ENCODE peak calls at places on chromosomes 7 and 10, in seven cellular contexts. U is Karpas-422, M is HCT116, D is mammary epithelial cell, A is A549, P is H9, O is PC-3. F is an unnamed sample. For H3K4me1, the result is how much of the 10 kb centered on the place peaks cover.

GRCh38 chr7:45171946-45172345 is 14.4 kb downstream of the RAMP3 start:
- DNase-seq in U (no peak), P (no peak), A (no peak), O (no peak), M (no peak), D (no peak), F (no peak)

GRCh38 chr7:101581891-101582290 is 47.2 kb downstream of the MYL10 start:
- DNase-seq in P (peak), D (no peak), A (no peak), O (no peak), M (no peak), U (no peak), F (no peak)

GRCh38 chr7:121328508-121329459 is at the start of gene WNT16:
- DNase-seq in M (peak), D (no peak), O (no peak), P (peak), A (no peak), U (no peak), F (no peak)

GRCh38 chr7:43639858-43640491 is 57.1 kb downstream of the STK17A start:
- DNase-seq in U (no peak), P (no peak), O (peak), D (peak), A (no peak), M (no peak), F (peak)

GRCh38 chr7:121085922-121086321 is 97.4 kb downstream of the CPED1 start:
- DNase-seq in U (no peak), O (no peak), P (no peak), A (no peak), M (no peak), D (no peak), F (peak)

GRCh38 chr7:13920053-13920697 is 69.3 kb downstream of the ETV1 start:
- DNase-seq in U (no peak), A (peak), O (peak), P (no peak), M (peak), D (peak), F (peak)

GRCh38 chr7:76515999-76516443 is 5.7 kb downstream of the UPK3B start:
- DNase-seq in D (no peak), M (no peak), P (no peak), O (peak), U (peak), A (no peak), F (peak)

GRCh38 chr10:14399641-14400040 is 68.9 kb upstream of the FRMD4A start:
- DNase-seq in U (no peak), M (no peak), A (no peak), P (no peak), D (peak), O (no peak), F (no peak)

GRCh38 chr7:133190172-133190528 is 62.7 kb upstream of the EXOC4 start:
- DNase-seq in O (no peak), U (no peak), P (no peak), M (no peak), D (no peak), A (no peak), F (no peak)

GRCh38 chr7:96832107-96832506 is 122.5 kb upstream of the SEM1 start:
- DNase-seq in P (no peak), U (no peak), D (no peak), A (no peak), O (no peak), M (no peak), F (no peak)

GRCh38 chr7:108235451-108236061 is 105.4 kb upstream of the LAMB4 start:
- DNase-seq in U (no peak), A (no peak), P (no peak), O (no peak), D (no peak), M (no peak), F (no peak)

DNA sequence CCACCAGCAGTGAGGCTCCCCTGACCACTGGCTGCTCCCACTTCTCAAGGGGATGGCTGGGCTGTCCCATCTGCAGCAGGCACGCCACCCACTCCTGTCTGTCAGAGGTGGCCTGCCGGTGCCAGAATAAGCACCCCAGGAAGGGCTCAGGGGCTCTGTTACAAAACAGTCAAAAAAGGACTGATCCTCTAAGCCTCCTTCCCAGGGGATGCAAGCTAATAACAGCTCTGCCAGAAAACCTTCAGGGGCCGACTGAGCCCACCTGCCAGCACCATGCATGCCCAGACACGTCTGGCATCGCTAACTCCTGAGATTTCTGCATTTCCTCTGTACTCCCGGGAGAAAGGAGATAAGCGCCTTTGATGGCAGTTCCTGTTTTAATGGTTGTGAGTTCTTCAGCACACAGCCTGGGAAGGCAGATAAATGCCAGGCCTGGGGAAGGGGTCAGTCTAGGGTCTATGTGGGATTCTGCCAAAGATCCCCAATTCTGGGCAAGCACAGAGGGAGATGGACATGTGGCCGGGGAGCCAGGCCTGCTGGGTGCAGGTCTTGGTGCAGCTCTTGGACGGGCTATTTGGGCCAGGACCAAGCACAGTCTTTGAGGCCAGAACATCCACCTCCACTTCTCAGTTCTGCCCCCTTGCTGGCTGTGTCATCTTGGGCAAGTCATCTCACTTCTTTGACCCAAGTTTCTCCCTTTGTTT is 128.4 kb downstream of the ARHGAP22 start:
- DNase-seq in D (no peak), M (no peak), A (no peak), P (peak), O (no peak), U (no peak), F (no peak)
- H3K27ac ChIP-seq in D (no peak), M (no peak), A (no peak), P (no peak), O (no peak), U (no peak), F (no peak)

GRCh38 chr10:132277311-132277741 is 30.4 kb downstream of the STK32C start:
- DNase-seq in O (no peak), P (no peak), M (no peak), U (no peak), D (no peak), A (no peak), F (no peak)
- H3K4me2 ChIP-seq in O (no peak), P (no peak), M (no peak), U (no peak), D (no peak), A (no peak), F (no peak)

GRCh38 chr10:102776779-102777417 is 33.1 kb downstream of the WBP1L start:
- DNase-seq in D (peak), O (no peak), P (peak), A (no peak), M (no peak), U (no peak), F (peak)

GRCh38 chr10:102773320-102773719 is 29.6 kb downstream of the WBP1L start:
- DNase-seq in P (no peak), A (no peak), O (no peak), D (no peak), U (no peak), M (no peak), F (no peak)

GRCh38 chr10:102773986-102774385 is 30.2 kb downstream of the WBP1L start:
- DNase-seq in O (no peak), D (no peak), P (no peak), U (peak), M (no peak), A (no peak), F (no peak)

GRCh38 chr10:102775973-102776669 is 32.4 kb downstream of the WBP1L start:
- DNase-seq in M (no peak), A (no peak), D (no peak), O (no peak), P (peak), U (no peak), F (peak)

DNA sequence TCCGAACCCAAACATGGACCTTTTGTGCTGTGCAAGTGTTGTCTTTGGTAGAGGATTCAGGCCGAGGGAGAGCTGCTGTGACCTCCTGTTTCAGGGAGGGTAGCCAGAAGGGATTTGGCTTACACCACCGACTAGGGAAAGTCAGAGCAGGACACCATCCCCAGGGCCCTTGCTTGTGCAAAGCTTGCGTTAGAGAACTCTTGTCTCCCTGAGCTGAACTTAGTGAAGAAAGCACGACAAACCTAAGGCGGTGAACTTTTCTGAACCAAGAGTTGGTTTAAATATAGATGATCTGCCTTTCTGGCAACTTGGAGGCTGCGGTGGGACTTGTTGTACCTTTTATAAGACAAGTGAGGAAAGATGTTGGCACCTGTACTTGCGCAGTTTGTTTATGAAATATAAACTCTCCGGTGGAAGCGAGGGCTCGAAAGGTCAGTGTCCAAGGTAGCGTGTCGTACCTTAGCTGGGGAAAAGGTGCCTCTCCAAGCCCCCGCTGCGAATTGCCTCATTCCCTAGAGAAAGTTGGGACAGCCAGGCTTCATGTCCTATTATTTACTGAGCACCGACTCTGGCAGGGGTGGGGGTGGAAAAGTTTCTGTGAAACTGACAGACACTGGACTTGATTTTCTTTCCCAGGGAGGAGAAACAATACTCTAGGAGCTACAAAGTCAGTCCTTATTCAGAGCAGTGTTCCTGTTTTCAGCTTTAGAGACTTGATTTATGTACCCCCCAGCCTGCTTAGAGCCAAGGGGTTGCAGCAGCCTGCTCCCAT is 31.6 kb downstream of the WBP1L start:
- DNase-seq in U (no peak), D (no peak), M (no peak), A (no peak), O (no peak), P (no peak), F (no peak)
- H3K4me1 ChIP-seq in U (under half), D (under half), M (under half), A (under half), O (under half), P (under half), F (half or more)

DNA sequence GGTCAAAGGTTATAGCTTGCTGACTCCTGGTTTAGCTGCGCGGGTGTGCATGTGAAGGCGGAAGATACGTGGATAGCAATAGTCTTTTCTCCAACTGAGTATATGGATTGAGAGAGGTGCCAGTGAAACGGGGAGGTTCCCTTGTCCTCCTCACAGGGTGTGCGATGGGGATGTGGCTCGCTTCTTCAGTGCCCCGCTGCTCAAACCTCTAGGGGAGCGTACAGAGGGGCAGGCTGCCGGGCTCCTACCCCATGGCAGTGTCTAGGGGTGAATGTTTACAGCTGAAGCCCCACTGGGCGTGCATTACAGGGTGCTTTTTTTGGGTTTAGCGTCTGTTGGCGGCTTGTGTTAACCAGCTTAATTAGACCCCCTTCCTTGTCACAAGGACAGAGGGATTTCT is 438.5 kb downstream of the CCSER2 start:
- DNase-seq in M (no peak), A (no peak), O (no peak), U (no peak), D (no peak), P (no peak), F (no peak)
- H3K27ac ChIP-seq in M (no peak), A (no peak), O (no peak), U (no peak), D (no peak), P (no peak), F (no peak)

GRCh38 chr7:69903410-69903809 is 305.1 kb downstream of the AUTS2 start:
- DNase-seq in M (no peak), D (no peak), U (no peak), P (no peak), A (no peak), O (no peak), F (peak)
- H3K4me2 ChIP-seq in M (no peak), D (no peak), U (no peak), P (no peak), A (no peak), O (no peak), F (no peak)

DNA sequence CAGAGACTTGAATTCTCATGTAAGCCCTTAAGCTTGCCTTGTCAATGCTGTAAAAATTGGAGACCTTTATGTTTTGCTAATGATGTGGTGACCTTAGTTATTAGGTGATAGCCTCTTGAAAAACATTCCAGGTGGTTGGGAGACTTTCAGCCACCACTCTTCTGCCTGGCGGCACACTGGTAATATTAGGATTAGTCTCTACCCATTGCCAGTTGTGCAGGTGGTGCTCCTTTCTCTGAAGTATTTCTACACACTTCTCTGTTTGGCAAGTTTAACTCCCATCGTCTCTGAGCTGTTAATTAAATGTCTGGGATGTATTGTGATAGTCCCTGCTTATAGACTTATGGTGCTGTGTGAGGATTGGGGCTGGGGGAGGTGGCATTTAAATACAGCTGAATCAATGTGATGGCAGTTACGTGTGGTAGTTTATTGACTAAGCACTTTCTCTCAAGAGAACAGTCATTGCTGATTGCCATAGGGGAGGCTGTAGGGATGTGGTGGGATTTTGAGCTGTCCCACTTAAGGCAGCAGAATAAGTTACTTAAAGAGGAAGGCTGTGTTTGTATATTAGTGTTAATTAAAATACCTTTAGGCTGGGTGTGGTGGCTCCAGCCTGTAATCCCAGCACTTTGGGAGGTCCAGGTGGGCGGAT is 61.7 kb downstream of the DAGLB start:
- DNase-seq in U (no peak), O (no peak), M (no peak), P (no peak), A (no peak), D (no peak), F (no peak)
- H3K4me1 ChIP-seq in U (under half), O (under half), M (under half), P (under half), A (half or more), D (under half), F (under half)

GRCh38 chr10:30503700-30504462 is 69.9 kb downstream of the MAP3K8 start:
- DNase-seq in A (no peak), P (no peak), D (no peak), M (no peak), O (no peak), U (no peak), F (no peak)

GRCh38 chr10:30500534-30500933 is 66.5 kb downstream of the MAP3K8 start:
- DNase-seq in U (peak), P (no peak), D (no peak), O (no peak), M (no peak), A (no peak), F (no peak)

GRCh38 chr10:30499816-30500215 is 65.8 kb downstream of the MAP3K8 start:
- DNase-seq in A (no peak), O (no peak), P (no peak), U (no peak), D (no peak), M (no peak), F (no peak)

GRCh38 chr10:30500963-30501504 is 67.0 kb downstream of the MAP3K8 start:
- DNase-seq in D (no peak), P (no peak), U (no peak), O (peak), M (no peak), A (no peak), F (no peak)

GRCh38 chr10:30502266-30503058 is 68.5 kb downstream of the MAP3K8 start:
- DNase-seq in M (no peak), P (no peak), A (no peak), D (no peak), U (peak), O (peak), F (peak)
- H3K27ac ChIP-seq in M (no peak), P (no peak), A (peak), D (no peak), U (peak), O (no peak), F (no peak)

DNA sequence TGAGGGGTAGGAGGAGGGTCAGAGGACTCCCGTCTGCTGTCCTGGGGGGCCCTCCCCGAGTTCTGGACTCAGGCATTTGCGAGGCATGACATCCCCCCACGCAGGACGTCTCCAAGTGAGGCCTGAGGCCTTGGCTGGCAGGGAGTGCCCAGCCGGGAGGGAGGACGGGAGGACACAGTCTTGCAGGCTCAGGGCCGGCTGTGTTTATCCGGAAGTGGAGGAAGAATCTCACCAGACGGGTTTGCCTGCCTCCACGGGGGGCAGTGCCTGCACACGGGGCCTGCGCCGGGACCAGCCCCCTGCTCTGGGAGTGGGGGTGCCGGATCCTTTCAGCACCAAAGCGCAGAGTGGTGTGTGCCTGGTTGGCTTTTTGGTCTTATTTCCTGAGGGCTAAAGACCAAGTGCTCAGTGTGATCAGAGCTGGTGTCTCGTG is 10.9 kb downstream of the PWWP2B start:
- DNase-seq in M (no peak), P (peak), D (peak), A (no peak), O (peak), U (no peak), F (no peak)
- H3K4me2 ChIP-seq in M (peak), P (peak), D (peak), A (no peak), O (peak), U (no peak), F (peak)

DNA sequence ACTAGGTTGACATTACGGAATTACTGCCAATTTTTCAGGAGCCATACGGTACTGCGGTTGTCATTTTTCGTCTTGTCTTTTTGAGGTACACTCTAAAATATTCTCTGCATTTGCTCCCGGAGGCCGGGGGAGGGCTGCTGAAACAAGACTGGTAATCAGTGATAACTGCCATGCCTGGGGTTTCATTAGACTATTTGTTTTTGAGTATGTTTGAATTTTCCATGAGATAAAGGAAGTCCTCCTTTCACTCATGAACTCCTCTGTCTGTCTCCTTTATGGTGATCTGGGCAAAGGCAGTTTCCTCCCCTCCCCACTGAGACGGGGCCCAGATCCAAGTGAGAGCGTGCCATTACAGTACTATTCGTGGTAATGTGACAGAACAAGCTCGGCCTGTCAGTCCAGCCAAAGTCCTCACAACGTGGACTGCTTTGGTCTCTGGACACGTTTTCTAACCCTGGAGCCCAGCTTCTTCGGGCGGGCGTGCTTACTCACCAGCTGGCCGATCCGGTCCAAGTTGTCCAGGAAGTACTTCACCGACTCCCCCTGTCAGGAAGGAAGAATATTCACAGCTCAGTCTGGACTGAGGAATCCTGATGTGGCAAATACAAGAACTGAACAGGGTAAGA is 45.1 kb downstream of the AMZ1 start:
- DNase-seq in M (no peak), P (peak), A (no peak), U (peak), O (peak), D (no peak), F (peak)
- H3K4me1 ChIP-seq in M (under half), P (under half), A (under half), U (under half), O (under half), D (under half), F (under half)